ENCODE peak calls at places on chromosome 12, in four cellular contexts. L, I, J and K are unnamed samples.

GRCh38 chr12:117243488-117243887 is 53.2 kb upstream of the FBXO21 start:
- DNase-seq in L (no peak), I (no peak), J (no peak), K (no peak)

GRCh38 chr12:18242380-18243089 is 18.8 kb upstream of the PIK3C2G start:
- DNase-seq in L (no peak), I (no peak), J (no peak), K (no peak)

GRCh38 chr12:32558941-32559340 is 120.2 kb upstream of the DNM1L start:
- DNase-seq in L (no peak), I (peak), J (no peak), K (no peak)

GRCh38 chr12:132145334-132145733 is 1.1 kb downstream of the NOC4L start:
- DNase-seq in L (no peak), I (no peak), J (no peak), K (no peak)

GRCh38 chr12:132389526-132390286 is 60.3 kb upstream of the GALNT9 start:
- DNase-seq in L (no peak), I (no peak), J (no peak), K (no peak)

GRCh38 chr12:108234155-108234554 is 105.0 kb downstream of the CMKLR1 start:
- DNase-seq in L (no peak), I (peak), J (no peak), K (no peak)

GRCh38 chr12:42686514-42687172 is 97.1 kb upstream of the PRICKLE1 start:
- DNase-seq in L (no peak), I (no peak), J (no peak), K (no peak)

GRCh38 chr12:116759783-116760581 is 21.9 kb downstream of the RNFT2 start:
- DNase-seq in L (peak), I (no peak), J (peak), K (peak)

GRCh38 chr12:71947645-71948105 is 9.0 kb downstream of the TPH2 start:
- DNase-seq in L (no peak), I (peak), J (no peak), K (no peak)

GRCh38 chr12:42442328-42442759 is 116.4 kb downstream of the PPHLN1 start:
- DNase-seq in L (no peak), I (no peak), J (no peak), K (no peak)